ENCODE peak calls at places on chromosomes 3 and 15, in ten cellular contexts. One of them, this sample, is unnamed.

GRCh38 chr3:156093966-156094365 is 26.4 kb upstream of the KCNAB1 start:
- DNase-seq in body of pancreas: no peak
- DNase-seq in H9: peak
- DNase-seq in bronchial epithelial cell: no peak
- DNase-seq in HFFc6: no peak
- DNase-seq in kidney epithelial cell: no peak
- DNase-seq in gastrocnemius medialis: no peak
- DNase-seq in H1: no peak
- DNase-seq in left ventricle myocardium inferior: no peak
- DNase-seq in IMR-90: no peak
- DNase-seq in this sample: no peak

GRCh38 chr3:30518201-30518864 is 88.1 kb upstream of the TGFBR2 start:
- DNase-seq in body of pancreas: peak
- DNase-seq in H9: no peak
- DNase-seq in bronchial epithelial cell: peak
- DNase-seq in HFFc6: no peak
- DNase-seq in kidney epithelial cell: no peak
- DNase-seq in gastrocnemius medialis: peak
- DNase-seq in H1: no peak
- DNase-seq in left ventricle myocardium inferior: peak
- DNase-seq in IMR-90: peak
- DNase-seq in this sample: peak

GRCh38 chr3:196624907-196625306 is 14.6 kb upstream of the NRROS start:
- DNase-seq in body of pancreas: peak
- DNase-seq in H9: no peak
- DNase-seq in bronchial epithelial cell: no peak
- DNase-seq in HFFc6: no peak
- DNase-seq in kidney epithelial cell: no peak
- DNase-seq in gastrocnemius medialis: peak
- DNase-seq in H1: no peak
- DNase-seq in left ventricle myocardium inferior: peak
- DNase-seq in IMR-90: no peak
- DNase-seq in this sample: no peak

GRCh38 chr3:56630966-56631365 is 52.1 kb downstream of the TASOR start:
- DNase-seq in body of pancreas: no peak
- DNase-seq in H9: no peak
- DNase-seq in bronchial epithelial cell: peak
- DNase-seq in HFFc6: no peak
- DNase-seq in kidney epithelial cell: no peak
- DNase-seq in gastrocnemius medialis: no peak
- DNase-seq in H1: no peak
- DNase-seq in left ventricle myocardium inferior: no peak
- DNase-seq in IMR-90: peak
- DNase-seq in this sample: no peak

GRCh38 chr15:40291088-40291574 is 8.3 kb upstream of the ANKRD63 start:
- DNase-seq in body of pancreas: peak
- DNase-seq in H9: peak
- DNase-seq in bronchial epithelial cell: peak
- DNase-seq in HFFc6: peak
- DNase-seq in kidney epithelial cell: no peak
- DNase-seq in gastrocnemius medialis: no peak
- DNase-seq in H1: peak
- DNase-seq in left ventricle myocardium inferior: no peak
- DNase-seq in IMR-90: peak
- DNase-seq in this sample: peak

GRCh38 chr3:192923731-192924130 is 6.1 kb upstream of the MB21D2 start:
- DNase-seq in body of pancreas: no peak
- DNase-seq in H9: no peak
- DNase-seq in bronchial epithelial cell: peak
- DNase-seq in HFFc6: no peak
- DNase-seq in kidney epithelial cell: no peak
- DNase-seq in gastrocnemius medialis: no peak
- DNase-seq in H1: no peak
- DNase-seq in left ventricle myocardium inferior: no peak
- DNase-seq in IMR-90: no peak
- DNase-seq in this sample: no peak

GRCh38 chr15:28459279-28459678 is 73.5 kb downstream of the GOLGA8G start:
- DNase-seq in body of pancreas: no peak
- DNase-seq in H9: no peak
- DNase-seq in bronchial epithelial cell: no peak
- DNase-seq in HFFc6: no peak
- DNase-seq in kidney epithelial cell: no peak
- DNase-seq in gastrocnemius medialis: no peak
- DNase-seq in H1: no peak
- DNase-seq in left ventricle myocardium inferior: no peak
- DNase-seq in IMR-90: peak
- DNase-seq in this sample: no peak

GRCh38 chr3:113287111-113287817 is 75.9 kb downstream of the BOC start:
- DNase-seq in body of pancreas: no peak
- DNase-seq in H9: no peak
- DNase-seq in bronchial epithelial cell: peak
- DNase-seq in HFFc6: peak
- DNase-seq in kidney epithelial cell: no peak
- DNase-seq in gastrocnemius medialis: no peak
- DNase-seq in H1: no peak
- DNase-seq in left ventricle myocardium inferior: no peak
- DNase-seq in IMR-90: peak
- DNase-seq in this sample: peak

GRCh38 chr15:31974154-31974794 is 56.0 kb upstream of the CHRNA7 start:
- DNase-seq in body of pancreas: no peak
- DNase-seq in H9: no peak
- DNase-seq in bronchial epithelial cell: no peak
- DNase-seq in HFFc6: no peak
- DNase-seq in kidney epithelial cell: no peak
- DNase-seq in gastrocnemius medialis: no peak
- DNase-seq in H1: no peak
- DNase-seq in left ventricle myocardium inferior: no peak
- DNase-seq in IMR-90: no peak
- DNase-seq in this sample: no peak

GRCh38 chr3:82354181-82354696 is 592.8 kb upstream of the GBE1 start:
- DNase-seq in body of pancreas: peak
- DNase-seq in H9: no peak
- DNase-seq in bronchial epithelial cell: no peak
- DNase-seq in HFFc6: no peak
- DNase-seq in kidney epithelial cell: no peak
- DNase-seq in gastrocnemius medialis: no peak
- DNase-seq in H1: no peak
- DNase-seq in left ventricle myocardium inferior: no peak
- DNase-seq in IMR-90: no peak
- DNase-seq in this sample: no peak

DNA sequence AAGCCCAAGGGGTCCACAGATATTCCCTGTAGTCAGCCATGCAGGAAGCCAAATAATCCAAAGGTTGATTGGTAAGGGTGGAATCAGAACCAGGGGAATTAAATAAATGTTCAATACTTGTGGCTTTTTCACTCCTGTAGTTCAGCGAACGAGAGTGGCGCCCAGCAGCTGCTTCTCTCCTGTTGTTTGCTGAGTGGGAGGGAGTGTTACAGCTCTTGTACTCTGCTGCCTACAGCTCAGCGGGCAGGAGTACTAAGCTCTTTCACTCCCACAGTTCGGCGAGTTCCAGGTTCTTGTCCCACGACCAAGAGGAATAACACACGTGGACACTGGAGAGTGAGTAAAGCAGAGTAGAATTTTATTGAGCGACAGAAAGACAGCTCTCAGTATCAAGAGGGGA is 105.9 kb downstream of the MOBP start:
- DNase-seq in body of pancreas: no peak
- DNase-seq in H9: no peak
- DNase-seq in bronchial epithelial cell: no peak
- DNase-seq in HFFc6: no peak
- DNase-seq in kidney epithelial cell: no peak
- DNase-seq in gastrocnemius medialis: no peak
- DNase-seq in H1: no peak
- DNase-seq in left ventricle myocardium inferior: no peak
- DNase-seq in IMR-90: no peak
- DNase-seq in this sample: no peak
- TF ChIP-seq CTCF in body of pancreas: no peak
- TF ChIP-seq CTCF in H9: no peak
- TF ChIP-seq CTCF in bronchial epithelial cell: no peak
- TF ChIP-seq CTCF in HFFc6: no peak
- TF ChIP-seq CTCF in kidney epithelial cell: no peak
- TF ChIP-seq CTCF in gastrocnemius medialis: no peak
- TF ChIP-seq CTCF in H1: no peak
- TF ChIP-seq CTCF in left ventricle myocardium inferior: no peak
- TF ChIP-seq CTCF in IMR-90: no peak
- TF ChIP-seq CTCF in this sample: no peak

GRCh38 chr3:178146406-178146831 is 389.8 kb upstream of the KCNMB2 start:
- DNase-seq in body of pancreas: no peak
- DNase-seq in H9: no peak
- DNase-seq in bronchial epithelial cell: no peak
- DNase-seq in HFFc6: peak
- DNase-seq in kidney epithelial cell: no peak
- DNase-seq in gastrocnemius medialis: no peak
- DNase-seq in H1: no peak
- DNase-seq in left ventricle myocardium inferior: no peak
- DNase-seq in IMR-90: no peak
- DNase-seq in this sample: no peak

GRCh38 chr3:178155521-178155920 is 380.7 kb upstream of the KCNMB2 start:
- DNase-seq in body of pancreas: no peak
- DNase-seq in H9: no peak
- DNase-seq in bronchial epithelial cell: no peak
- DNase-seq in HFFc6: no peak
- DNase-seq in kidney epithelial cell: no peak
- DNase-seq in gastrocnemius medialis: no peak
- DNase-seq in H1: no peak
- DNase-seq in left ventricle myocardium inferior: no peak
- DNase-seq in IMR-90: no peak
- DNase-seq in this sample: peak

GRCh38 chr3:178152988-178153387 is 383.2 kb upstream of the KCNMB2 start:
- DNase-seq in body of pancreas: no peak
- DNase-seq in H9: no peak
- DNase-seq in bronchial epithelial cell: no peak
- DNase-seq in HFFc6: no peak
- DNase-seq in kidney epithelial cell: no peak
- DNase-seq in gastrocnemius medialis: no peak
- DNase-seq in H1: no peak
- DNase-seq in left ventricle myocardium inferior: no peak
- DNase-seq in IMR-90: no peak
- DNase-seq in this sample: no peak

DNA sequence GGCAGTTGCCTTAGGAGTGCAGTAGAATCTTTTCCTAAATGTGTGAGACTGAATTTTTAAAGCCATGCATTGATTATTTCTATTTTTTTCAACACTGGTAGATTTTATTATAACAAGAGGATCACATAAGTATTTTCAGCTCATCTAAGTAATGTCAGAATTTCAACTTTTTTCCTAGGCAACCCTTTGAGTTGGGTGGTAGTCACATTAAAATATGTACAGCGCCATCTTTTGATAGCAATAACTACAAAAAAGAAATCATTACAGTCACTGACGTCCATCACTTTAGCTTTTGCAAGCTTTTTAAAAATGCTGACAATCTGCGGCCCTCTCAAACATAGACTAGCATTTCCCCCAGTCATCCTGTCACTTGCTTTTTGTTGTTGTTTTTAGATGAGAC is 384.2 kb upstream of the KCNMB2 start:
- DNase-seq in body of pancreas: no peak
- DNase-seq in H9: no peak
- DNase-seq in bronchial epithelial cell: no peak
- DNase-seq in HFFc6: no peak
- DNase-seq in kidney epithelial cell: no peak
- DNase-seq in gastrocnemius medialis: no peak
- DNase-seq in H1: no peak
- DNase-seq in left ventricle myocardium inferior: no peak
- DNase-seq in IMR-90: no peak
- DNase-seq in this sample: no peak
- TF ChIP-seq CTCF in body of pancreas: no peak
- TF ChIP-seq CTCF in H9: no peak
- TF ChIP-seq CTCF in bronchial epithelial cell: no peak
- TF ChIP-seq CTCF in HFFc6: peak
- TF ChIP-seq CTCF in kidney epithelial cell: no peak
- TF ChIP-seq CTCF in gastrocnemius medialis: no peak
- TF ChIP-seq CTCF in H1: no peak
- TF ChIP-seq CTCF in left ventricle myocardium inferior: no peak
- TF ChIP-seq CTCF in IMR-90: no peak
- TF ChIP-seq CTCF in this sample: no peak

DNA sequence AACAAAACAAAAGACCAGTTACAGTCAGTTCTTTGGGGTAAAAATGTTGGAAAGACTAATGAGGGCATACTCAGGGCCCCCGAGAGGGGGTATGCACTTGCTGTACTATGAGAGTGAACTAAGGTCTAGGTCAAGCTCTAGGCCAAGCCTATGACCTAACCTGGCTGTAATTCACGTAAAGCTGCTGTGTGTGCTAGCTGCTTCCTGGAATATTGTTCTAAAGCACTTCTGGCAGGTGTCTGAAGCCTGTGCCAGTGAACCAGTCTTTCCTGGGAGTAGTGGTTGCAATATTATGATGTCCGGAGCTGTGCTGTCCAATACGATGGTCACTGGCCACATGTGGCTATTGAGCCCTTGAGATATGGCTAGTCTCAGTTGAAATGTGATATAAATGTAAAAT is 13.1 kb upstream of the CX3CR1 start:
- DNase-seq in body of pancreas: no peak
- DNase-seq in H9: no peak
- DNase-seq in bronchial epithelial cell: no peak
- DNase-seq in HFFc6: no peak
- DNase-seq in kidney epithelial cell: no peak
- DNase-seq in gastrocnemius medialis: no peak
- DNase-seq in H1: no peak
- DNase-seq in left ventricle myocardium inferior: no peak
- DNase-seq in IMR-90: no peak
- DNase-seq in this sample: no peak
- TF ChIP-seq CTCF in body of pancreas: no peak
- TF ChIP-seq CTCF in H9: no peak
- TF ChIP-seq CTCF in bronchial epithelial cell: no peak
- TF ChIP-seq CTCF in HFFc6: no peak
- TF ChIP-seq CTCF in kidney epithelial cell: no peak
- TF ChIP-seq CTCF in gastrocnemius medialis: no peak
- TF ChIP-seq CTCF in H1: no peak
- TF ChIP-seq CTCF in left ventricle myocardium inferior: no peak
- TF ChIP-seq CTCF in IMR-90: no peak
- TF ChIP-seq CTCF in this sample: no peak

DNA sequence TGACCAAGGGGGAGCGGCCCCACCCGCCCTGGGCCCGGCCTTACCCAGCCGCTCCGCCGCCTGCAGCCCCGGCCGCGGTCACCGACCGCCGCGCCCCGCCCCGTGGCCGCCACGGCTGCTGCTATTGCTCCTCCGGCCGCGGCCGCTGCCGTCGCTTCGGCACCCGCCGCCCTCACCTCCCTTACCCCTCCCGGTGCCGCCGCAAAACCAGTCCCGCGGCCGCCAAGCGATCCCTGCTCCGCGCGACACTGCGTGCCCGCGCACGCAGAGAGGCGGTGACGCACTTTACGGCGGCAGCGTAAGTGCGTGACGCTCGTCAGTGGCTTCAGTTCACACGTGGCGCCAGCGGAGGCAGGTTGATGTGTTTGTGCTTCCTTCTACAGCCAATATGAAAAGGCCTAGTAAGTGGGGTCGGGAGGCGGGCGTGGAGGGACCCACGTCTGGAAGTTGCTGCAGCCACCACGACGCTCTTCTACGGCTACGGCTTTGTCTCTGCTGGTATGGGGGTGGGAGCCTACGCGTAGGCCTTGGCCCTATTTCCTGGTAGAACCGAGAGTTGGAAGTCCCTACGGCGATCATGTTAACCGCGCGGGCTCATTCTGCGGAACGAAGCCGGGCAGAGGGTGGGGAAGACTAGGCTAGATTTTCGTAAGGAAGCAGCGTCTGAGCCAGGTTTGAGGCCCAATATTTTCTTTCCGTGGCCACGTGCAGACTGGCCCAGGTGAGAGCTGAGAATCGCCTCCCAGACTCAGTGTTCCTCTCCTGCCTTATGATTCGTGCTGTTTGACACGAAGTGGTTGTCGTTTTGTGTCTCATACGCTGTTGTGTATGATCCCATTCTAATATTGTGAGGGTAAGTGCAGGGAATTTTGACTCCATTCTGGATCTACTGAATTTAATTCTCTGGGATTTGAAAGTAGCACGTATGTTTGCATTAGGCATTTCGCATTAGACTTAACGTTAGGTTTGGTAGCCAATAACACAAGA is at the start of the genes GNL3 and PBRM1:
- DNase-seq in body of pancreas: peak
- DNase-seq in H9: peak
- DNase-seq in bronchial epithelial cell: peak
- DNase-seq in HFFc6: peak
- DNase-seq in kidney epithelial cell: peak
- DNase-seq in gastrocnemius medialis: peak
- DNase-seq in H1: peak
- DNase-seq in left ventricle myocardium inferior: peak
- DNase-seq in IMR-90: peak
- DNase-seq in this sample: peak
- TF ChIP-seq CTCF in body of pancreas: no peak
- TF ChIP-seq CTCF in H9: no peak
- TF ChIP-seq CTCF in bronchial epithelial cell: no peak
- TF ChIP-seq CTCF in HFFc6: no peak
- TF ChIP-seq CTCF in kidney epithelial cell: no peak
- TF ChIP-seq CTCF in gastrocnemius medialis: no peak
- TF ChIP-seq CTCF in H1: no peak
- TF ChIP-seq CTCF in left ventricle myocardium inferior: no peak
- TF ChIP-seq CTCF in IMR-90: no peak
- TF ChIP-seq CTCF in this sample: no peak